ENCODE peak calls at places on chromosomes 1 and 21, in four cellular contexts. One of them, this sample, is unnamed.

GRCh38 chr1:14941865-14942264 is 211.7 kb upstream of the TMEM51 start:
- DNase-seq in effector memory CD4-positive, alpha-beta T cell: no peak
- DNase-seq in cardiac fibroblast: no peak
- DNase-seq in upper lobe of left lung: no peak
- DNase-seq in this sample: no peak

GRCh38 chr21:16011719-16012118 is 281.9 kb downstream of the USP25 start:
- DNase-seq in effector memory CD4-positive, alpha-beta T cell: no peak
- DNase-seq in cardiac fibroblast: no peak
- DNase-seq in upper lobe of left lung: no peak
- DNase-seq in this sample: no peak

GRCh38 chr1:2566106-2567045 is 10.2 kb downstream of the TNFRSF14 start:
- DNase-seq in effector memory CD4-positive, alpha-beta T cell: no peak
- DNase-seq in cardiac fibroblast: no peak
- DNase-seq in upper lobe of left lung: no peak
- DNase-seq in this sample: no peak

GRCh38 chr1:45007311-45007710 is 3.8 kb downstream of the HECTD3 start:
- DNase-seq in effector memory CD4-positive, alpha-beta T cell: no peak
- DNase-seq in cardiac fibroblast: no peak
- DNase-seq in upper lobe of left lung: no peak
- DNase-seq in this sample: no peak

GRCh38 chr1:19750101-19750881 is 49.4 kb downstream of the TMCO4 start:
- DNase-seq in effector memory CD4-positive, alpha-beta T cell: no peak
- DNase-seq in cardiac fibroblast: peak
- DNase-seq in upper lobe of left lung: no peak
- DNase-seq in this sample: no peak

GRCh38 chr21:31476551-31477120 is 132.6 kb upstream of the TIAM1 start:
- DNase-seq in effector memory CD4-positive, alpha-beta T cell: no peak
- DNase-seq in cardiac fibroblast: peak
- DNase-seq in upper lobe of left lung: no peak
- DNase-seq in this sample: no peak

GRCh38 chr21:41621523-41621922 is 113.6 kb upstream of the TMPRSS2 start:
- DNase-seq in effector memory CD4-positive, alpha-beta T cell: no peak
- DNase-seq in cardiac fibroblast: no peak
- DNase-seq in upper lobe of left lung: no peak
- DNase-seq in this sample: no peak

GRCh38 chr1:74083128-74083527 is 114.8 kb downstream of the LRRIQ3 start:
- DNase-seq in effector memory CD4-positive, alpha-beta T cell: no peak
- DNase-seq in cardiac fibroblast: no peak
- DNase-seq in upper lobe of left lung: no peak
- DNase-seq in this sample: no peak

GRCh38 chr1:63630666-63631065 is 37.5 kb downstream of the PGM1 start:
- DNase-seq in effector memory CD4-positive, alpha-beta T cell: no peak
- DNase-seq in cardiac fibroblast: peak
- DNase-seq in upper lobe of left lung: no peak
- DNase-seq in this sample: no peak

GRCh38 chr1:105427543-105427942 is 1628.9 kb upstream of the PRMT6 start:
- DNase-seq in effector memory CD4-positive, alpha-beta T cell: no peak
- DNase-seq in cardiac fibroblast: no peak
- DNase-seq in upper lobe of left lung: no peak
- DNase-seq in this sample: no peak

DNA sequence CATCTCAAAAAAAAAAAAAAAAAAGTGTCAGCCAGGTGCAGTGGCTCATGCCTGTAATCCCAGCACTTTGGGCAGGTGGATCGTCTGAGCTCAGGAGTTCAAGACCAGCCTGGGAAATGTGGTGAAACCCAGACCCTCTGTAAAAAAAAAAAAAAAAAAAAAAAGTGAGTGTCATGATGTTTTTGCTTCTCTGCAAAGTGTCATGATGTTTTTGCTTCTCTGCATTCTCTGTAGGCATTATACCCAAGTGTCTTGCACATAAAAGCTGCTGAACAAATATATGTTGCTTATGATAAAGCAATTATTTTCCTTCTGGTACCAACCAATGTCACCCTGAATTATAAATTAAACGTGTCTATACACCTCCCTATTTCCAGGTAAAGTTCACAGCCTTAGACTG is 1.7 kb downstream of the ACBD6 start:
- DNase-seq in effector memory CD4-positive, alpha-beta T cell: no peak
- DNase-seq in cardiac fibroblast: no peak
- DNase-seq in upper lobe of left lung: no peak
- DNase-seq in this sample: no peak
- H3K4me3 ChIP-seq in effector memory CD4-positive, alpha-beta T cell: no peak
- H3K4me3 ChIP-seq in cardiac fibroblast: no peak
- H3K4me3 ChIP-seq in upper lobe of left lung: no peak
- H3K4me3 ChIP-seq in this sample: peak

DNA sequence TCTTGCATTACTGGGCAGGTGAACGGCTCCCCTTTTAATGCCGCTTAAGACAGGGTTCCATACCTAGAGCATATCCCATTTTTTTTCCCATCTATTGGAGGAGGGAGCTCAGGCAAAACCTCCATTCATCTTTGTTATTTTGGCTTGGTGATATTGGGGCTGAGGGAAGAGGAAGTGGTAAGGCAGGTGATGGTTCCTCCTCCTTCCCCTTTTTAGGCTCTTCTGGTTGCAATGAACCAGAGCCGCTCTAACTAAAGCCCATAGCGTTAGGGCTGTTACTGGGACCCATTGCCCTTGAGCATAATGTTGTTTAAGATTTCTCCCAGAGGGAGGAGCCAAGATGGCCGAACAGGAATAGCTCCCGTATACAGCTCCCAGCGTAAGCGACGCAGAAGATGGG is 21.1 kb downstream of the PYHIN1 start:
- DNase-seq in effector memory CD4-positive, alpha-beta T cell: no peak
- DNase-seq in cardiac fibroblast: no peak
- DNase-seq in upper lobe of left lung: no peak
- DNase-seq in this sample: peak
- H3K4me3 ChIP-seq in effector memory CD4-positive, alpha-beta T cell: no peak
- H3K4me3 ChIP-seq in cardiac fibroblast: no peak
- H3K4me3 ChIP-seq in upper lobe of left lung: no peak
- H3K4me3 ChIP-seq in this sample: peak

DNA sequence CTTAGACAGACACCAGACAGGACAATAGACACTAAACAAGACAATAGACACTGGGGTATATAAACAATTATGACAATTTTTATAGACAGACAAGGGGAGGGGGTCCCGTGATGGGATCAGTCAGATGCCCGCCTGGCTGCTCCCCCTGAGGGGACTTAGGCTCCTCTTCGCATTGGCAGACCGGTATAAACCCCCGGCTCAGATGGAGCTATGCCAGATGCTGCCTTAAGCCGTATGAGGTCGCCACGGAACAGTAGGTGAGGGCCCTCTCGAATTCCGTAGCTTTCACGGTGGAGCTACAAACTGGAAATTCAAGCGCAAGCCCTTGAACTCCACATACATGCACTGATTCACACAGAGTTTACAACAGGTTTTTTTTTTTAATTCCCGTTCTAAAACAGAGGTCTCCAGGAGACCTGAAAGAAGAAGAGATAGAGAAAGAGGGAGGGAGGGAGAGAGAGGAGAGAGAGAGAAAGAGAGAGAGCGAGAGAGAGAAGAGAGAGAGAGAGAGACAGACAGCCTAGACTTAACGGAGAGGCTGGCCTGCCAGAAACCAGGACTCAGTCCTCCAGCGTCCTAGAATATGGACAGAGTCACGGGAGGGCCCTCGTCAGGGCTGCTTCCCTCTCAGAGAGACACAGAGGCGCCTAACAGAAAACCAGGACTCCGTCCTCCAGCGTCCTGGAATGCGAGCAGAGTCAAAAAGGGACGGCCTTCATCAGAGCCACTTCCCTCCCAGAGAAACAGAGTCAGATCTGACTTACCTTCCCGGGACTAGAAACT is 24.4 kb upstream of the TMEM54 start:
- DNase-seq in effector memory CD4-positive, alpha-beta T cell: no peak
- DNase-seq in cardiac fibroblast: no peak
- DNase-seq in upper lobe of left lung: peak
- DNase-seq in this sample: no peak
- H3K4me3 ChIP-seq in effector memory CD4-positive, alpha-beta T cell: no peak
- H3K4me3 ChIP-seq in cardiac fibroblast: no peak
- H3K4me3 ChIP-seq in upper lobe of left lung: no peak
- H3K4me3 ChIP-seq in this sample: no peak

GRCh38 chr1:160863422-160864131 is 890 bp upstream of the CD244 start:
- DNase-seq in effector memory CD4-positive, alpha-beta T cell: no peak
- DNase-seq in cardiac fibroblast: no peak
- DNase-seq in upper lobe of left lung: no peak
- DNase-seq in this sample: no peak
- H3K4me3 ChIP-seq in effector memory CD4-positive, alpha-beta T cell: no peak
- H3K4me3 ChIP-seq in cardiac fibroblast: no peak
- H3K4me3 ChIP-seq in upper lobe of left lung: no peak
- H3K4me3 ChIP-seq in this sample: no peak

DNA sequence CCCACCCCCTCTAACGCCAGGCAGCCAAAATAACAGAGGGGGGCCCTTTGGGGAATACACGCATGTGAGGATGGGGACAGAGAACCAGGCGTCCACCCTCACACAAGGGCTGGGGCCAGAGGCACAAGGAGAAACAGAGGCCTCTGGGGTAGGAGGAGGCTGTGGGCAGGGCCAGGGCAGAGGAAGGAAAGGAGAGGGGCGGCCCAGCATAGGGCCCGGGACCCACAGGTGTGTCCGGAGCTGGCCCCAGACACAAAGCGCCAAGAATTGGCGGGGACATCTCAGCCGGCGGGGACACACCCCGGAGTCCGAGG is 6.7 kb downstream of the PLEKHG5 start:
- DNase-seq in effector memory CD4-positive, alpha-beta T cell: no peak
- DNase-seq in cardiac fibroblast: no peak
- DNase-seq in upper lobe of left lung: no peak
- DNase-seq in this sample: no peak
- H3K4me3 ChIP-seq in effector memory CD4-positive, alpha-beta T cell: no peak
- H3K4me3 ChIP-seq in cardiac fibroblast: peak
- H3K4me3 ChIP-seq in upper lobe of left lung: peak
- H3K4me3 ChIP-seq in this sample: no peak

GRCh38 chr1:107842241-107842640 is 122.7 kb downstream of the VAV3 start:
- DNase-seq in effector memory CD4-positive, alpha-beta T cell: no peak
- DNase-seq in cardiac fibroblast: no peak
- DNase-seq in upper lobe of left lung: no peak
- DNase-seq in this sample: no peak
- H3K4me3 ChIP-seq in effector memory CD4-positive, alpha-beta T cell: no peak
- H3K4me3 ChIP-seq in cardiac fibroblast: no peak
- H3K4me3 ChIP-seq in upper lobe of left lung: no peak
- H3K4me3 ChIP-seq in this sample: no peak

GRCh38 chr1:42332877-42333276 is 2.2 kb downstream of the FOXJ3 start:
- DNase-seq in effector memory CD4-positive, alpha-beta T cell: no peak
- DNase-seq in cardiac fibroblast: no peak
- DNase-seq in upper lobe of left lung: no peak
- DNase-seq in this sample: no peak
- H3K4me3 ChIP-seq in effector memory CD4-positive, alpha-beta T cell: no peak
- H3K4me3 ChIP-seq in cardiac fibroblast: no peak
- H3K4me3 ChIP-seq in upper lobe of left lung: no peak
- H3K4me3 ChIP-seq in this sample: peak

DNA sequence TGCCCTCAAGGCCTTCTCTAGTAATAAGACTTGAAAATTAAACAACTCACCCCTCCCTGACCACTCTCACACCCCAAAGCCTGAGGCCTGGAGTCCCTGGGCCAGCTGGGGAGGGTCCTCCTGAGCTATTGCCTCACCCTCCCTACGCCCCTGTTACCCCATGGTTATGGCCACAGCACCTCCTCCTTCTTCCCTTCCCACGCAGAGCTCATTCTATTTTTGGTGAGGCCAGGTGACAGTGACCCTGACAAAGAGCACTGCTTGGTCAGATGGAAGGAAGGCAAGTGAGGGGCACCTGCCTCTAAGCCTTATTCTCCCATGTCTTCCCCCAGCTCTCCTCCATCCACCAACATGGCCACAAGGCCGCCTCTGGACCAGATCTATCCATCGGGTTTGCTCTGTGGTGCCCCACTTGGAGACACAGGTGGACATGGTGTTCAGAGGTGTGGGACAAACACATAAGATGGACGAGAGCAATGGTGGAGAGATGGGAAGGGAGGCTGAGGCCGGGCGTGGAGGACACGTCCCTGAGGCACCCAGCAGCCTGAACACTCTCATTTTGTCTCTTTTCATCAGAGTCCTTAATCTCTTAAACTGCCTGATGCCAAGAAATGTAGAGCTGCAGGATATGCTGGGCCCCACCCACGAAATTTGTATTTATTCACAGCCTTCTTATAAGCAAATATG is 42.6 kb downstream of the FCRL5 start:
- DNase-seq in effector memory CD4-positive, alpha-beta T cell: no peak
- DNase-seq in cardiac fibroblast: no peak
- DNase-seq in upper lobe of left lung: no peak
- DNase-seq in this sample: no peak
- H3K4me3 ChIP-seq in effector memory CD4-positive, alpha-beta T cell: no peak
- H3K4me3 ChIP-seq in cardiac fibroblast: no peak
- H3K4me3 ChIP-seq in upper lobe of left lung: no peak
- H3K4me3 ChIP-seq in this sample: peak

GRCh38 chr1:183590225-183591191 is at the start of gene NCF2:
- DNase-seq in effector memory CD4-positive, alpha-beta T cell: no peak
- DNase-seq in cardiac fibroblast: peak
- DNase-seq in upper lobe of left lung: peak
- DNase-seq in this sample: peak

GRCh38 chr1:183586897-183587296 is 3.4 kb downstream of the NCF2 start:
- DNase-seq in effector memory CD4-positive, alpha-beta T cell: no peak
- DNase-seq in cardiac fibroblast: no peak
- DNase-seq in upper lobe of left lung: no peak
- DNase-seq in this sample: no peak

GRCh38 chr1:183589836-183590224 is 429 bp downstream of the NCF2 start:
- DNase-seq in effector memory CD4-positive, alpha-beta T cell: no peak
- DNase-seq in cardiac fibroblast: no peak
- DNase-seq in upper lobe of left lung: no peak
- DNase-seq in this sample: no peak

GRCh38 chr1:183588827-183589226 is 1.4 kb downstream of the NCF2 start:
- DNase-seq in effector memory CD4-positive, alpha-beta T cell: no peak
- DNase-seq in cardiac fibroblast: no peak
- DNase-seq in upper lobe of left lung: peak
- DNase-seq in this sample: no peak

GRCh38 chr1:183589384-183589783 is 875 bp downstream of the NCF2 start:
- DNase-seq in effector memory CD4-positive, alpha-beta T cell: no peak
- DNase-seq in cardiac fibroblast: no peak
- DNase-seq in upper lobe of left lung: no peak
- DNase-seq in this sample: no peak
- H3K4me3 ChIP-seq in effector memory CD4-positive, alpha-beta T cell: no peak
- H3K4me3 ChIP-seq in cardiac fibroblast: no peak
- H3K4me3 ChIP-seq in upper lobe of left lung: no peak
- H3K4me3 ChIP-seq in this sample: peak